ENCODE peak calls at places on chromosome 18, in five cellular contexts. Y is psoas muscle, I is kidney epithelial cell, U is IMR-90, A is PC-3. Z is an unnamed sample.
A peak's percentile ranks its signal among the peaks of the same experiment; 100 is the strongest.

GRCh38 chr18:79571221-79572092 is 108.1 kb upstream of the CTDP1 start:
- DNase-seq in Y (peak; percentile 44), U (no peak), I (no peak), A (no peak), Z (no peak)

GRCh38 chr18:34600118-34600517 is 110.0 kb upstream of the DTNA start:
- DNase-seq in Y (no peak), A (peak; percentile 47), U (peak; percentile 53), I (no peak), Z (no peak)

GRCh38 chr18:78782951-78783563 is 196.6 kb upstream of the SALL3 start:
- DNase-seq in I (no peak), U (no peak), A (no peak), Y (no peak), Z (no peak)

GRCh38 chr18:79825913-79826312 is 28.2 kb downstream of the KCNG2 start:
- DNase-seq in A (no peak), U (no peak), I (no peak), Y (no peak), Z (no peak)

GRCh38 chr18:74412106-74412880 is 44.8 kb downstream of the DIPK1C start:
- DNase-seq in U (no peak), Y (no peak), I (no peak), A (no peak), Z (no peak)

GRCh38 chr18:14086459-14087231 is 45.6 kb downstream of the ZNF519 start:
- DNase-seq in I (no peak), U (peak; percentile 37), Y (no peak), A (peak; percentile 63), Z (no peak)

GRCh38 chr18:11674119-11674518 is 14.9 kb upstream of the GNAL start:
- DNase-seq in A (no peak), Y (no peak), U (no peak), I (no peak), Z (no peak)

GRCh38 chr18:65907281-65907680 is 156.5 kb downstream of the CDH7 start:
- DNase-seq in I (no peak), A (no peak), U (no peak), Y (no peak), Z (no peak)

GRCh38 chr18:31156831-31157763 is 5.6 kb downstream of the DSC1 start:
- DNase-seq in Y (no peak), U (no peak), A (peak; percentile 74), I (peak; percentile 48), Z (no peak)

GRCh38 chr18:9260388-9261380 is 73.9 kb upstream of the TWSG1 start:
- DNase-seq in I (no peak), Y (no peak), A (no peak), U (peak; percentile 5), Z (no peak)

GRCh38 chr18:63254716-63255399 is 64.7 kb downstream of the BCL2 start:
- DNase-seq in Y (no peak), A (no peak), I (no peak), U (no peak), Z (no peak)

DNA sequence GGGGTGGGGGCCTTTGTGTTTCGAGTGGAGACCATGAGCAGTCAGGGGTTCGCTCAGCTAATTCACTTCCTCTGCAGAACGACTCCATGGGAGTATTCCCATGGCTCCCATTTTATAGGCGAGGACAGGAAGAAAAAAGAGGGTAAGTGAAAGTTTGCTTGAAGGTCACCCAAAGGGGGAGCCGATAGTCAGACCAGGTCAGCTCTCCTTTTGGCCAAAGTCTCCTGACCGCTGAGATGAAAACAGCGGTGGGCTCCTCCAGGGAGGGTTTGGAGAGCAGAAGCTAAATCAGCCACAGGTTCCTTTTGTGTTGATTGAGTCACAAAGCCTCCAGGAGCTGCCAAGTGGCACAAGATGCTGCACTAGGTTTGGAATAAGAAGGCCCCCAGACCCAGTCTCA is 34.1 kb upstream of the CTAGE1 start:
- DNase-seq in A (no peak), I (no peak), Y (no peak), U (no peak), Z (no peak)
- H3K4me3 ChIP-seq in A (no peak overlapping the region), I (no peak overlapping the region), Y (no peak overlapping the region), U (no peak overlapping the region), Z (no peak overlapping the region)

GRCh38 chr18:77130229-77131099 is 2.1 kb downstream of the MBP start:
- DNase-seq in I (no peak), Y (peak; percentile 61), A (no peak), U (no peak), Z (no peak)
- H3K27me3 ChIP-seq in I (no peaks in the 10 kb centered on the region), Y (no peaks in the 10 kb centered on the region), A (no peaks in the 10 kb centered on the region), U (peaks cover 16% of the 10 kb centered on the region), Z (no peaks in the 10 kb centered on the region)

GRCh38 chr18:22822024-22822423 is 111.1 kb upstream of the RBBP8 start:
- DNase-seq in Y (no peak), U (peak; percentile 78), A (peak; percentile 56), I (peak; percentile 67), Z (no peak)
- H3K4me3 ChIP-seq in Y (no peak overlapping the region), U (no peak overlapping the region), A (no peak overlapping the region), I (no peak overlapping the region), Z (no peak overlapping the region)

GRCh38 chr18:50559750-50560680 is at the start of gene MAPK4:
- DNase-seq in A (no peak), Y (peak; percentile 72), I (no peak), U (no peak), Z (no peak)

GRCh38 chr18:50558948-50559749 is 738 bp upstream of the MAPK4 start:
- DNase-seq in Y (no peak), U (no peak), A (no peak), I (no peak), Z (no peak)

GRCh38 chr18:50562686-50563085 is 2.8 kb downstream of the MAPK4 start:
- DNase-seq in U (no peak), A (no peak), Y (no peak), I (no peak), Z (no peak)

GRCh38 chr18:50563376-50563775 is 3.5 kb downstream of the MAPK4 start:
- DNase-seq in A (no peak), I (no peak), U (no peak), Y (no peak), Z (no peak)

GRCh38 chr18:50560681-50561629 is 1.1 kb downstream of the MAPK4 start:
- DNase-seq in Y (no peak), U (no peak), I (no peak), A (no peak), Z (no peak)
- H3K27me3 ChIP-seq in Y (no peaks in the 10 kb centered on the region), U (peaks cover 38% of the 10 kb centered on the region), I (peaks cover 44% of the 10 kb centered on the region), A (peaks cover 34% of the 10 kb centered on the region), Z (peaks cover 13% of the 10 kb centered on the region)

GRCh38 chr18:7896164-7896563 is 329.0 kb downstream of the PTPRM start:
- DNase-seq in Y (no peak), I (no peak), A (no peak), U (no peak), Z (no peak)

GRCh38 chr18:7899078-7899477 is 332.0 kb downstream of the PTPRM start:
- DNase-seq in U (no peak), I (no peak), Y (no peak), A (no peak), Z (no peak)

GRCh38 chr18:7895346-7895745 is 328.2 kb downstream of the PTPRM start:
- DNase-seq in A (no peak), I (no peak), Y (no peak), U (no peak), Z (no peak)

GRCh38 chr18:7898181-7898580 is 331.1 kb downstream of the PTPRM start:
- DNase-seq in A (peak; percentile 41), Y (no peak), I (no peak), U (no peak), Z (no peak)

DNA sequence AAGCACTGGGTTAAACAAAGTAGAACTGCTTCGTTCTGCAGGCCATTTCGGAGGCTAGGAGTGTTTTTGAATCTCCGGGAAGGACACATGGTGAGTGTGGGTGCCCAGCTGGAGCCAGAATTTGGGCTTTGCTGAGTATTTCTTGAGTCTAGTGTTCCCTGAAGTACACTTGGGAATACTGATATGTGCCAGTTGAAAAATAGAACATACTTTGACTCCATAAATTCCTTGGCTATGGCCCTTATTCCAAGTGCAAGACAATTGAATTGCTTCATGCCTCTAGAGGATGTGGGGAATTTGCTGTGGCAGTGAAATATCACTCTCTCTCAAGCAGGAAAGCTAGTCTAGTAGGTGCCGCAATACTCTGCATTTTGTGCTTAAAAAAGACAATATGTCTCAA is 330.0 kb downstream of the PTPRM start:
- DNase-seq in Y (no peak), U (no peak), A (no peak), I (no peak), Z (no peak)
- H3K4me3 ChIP-seq in Y (no peak overlapping the region), U (no peak overlapping the region), A (no peak overlapping the region), I (no peak overlapping the region), Z (no peak overlapping the region)

GRCh38 chr18:39435209-39435608 is 1869.6 kb upstream of the CELF4 start:
- DNase-seq in Y (no peak), I (no peak), A (no peak), U (no peak), Z (no peak)

GRCh38 chr18:39434223-39434622 is 1868.6 kb upstream of the CELF4 start:
- DNase-seq in A (no peak), U (no peak), I (no peak), Y (no peak), Z (no peak)

GRCh38 chr18:39441648-39442047 is 1876.0 kb upstream of the CELF4 start:
- DNase-seq in U (no peak), I (no peak), Y (no peak), A (peak; percentile 57), Z (no peak)

DNA sequence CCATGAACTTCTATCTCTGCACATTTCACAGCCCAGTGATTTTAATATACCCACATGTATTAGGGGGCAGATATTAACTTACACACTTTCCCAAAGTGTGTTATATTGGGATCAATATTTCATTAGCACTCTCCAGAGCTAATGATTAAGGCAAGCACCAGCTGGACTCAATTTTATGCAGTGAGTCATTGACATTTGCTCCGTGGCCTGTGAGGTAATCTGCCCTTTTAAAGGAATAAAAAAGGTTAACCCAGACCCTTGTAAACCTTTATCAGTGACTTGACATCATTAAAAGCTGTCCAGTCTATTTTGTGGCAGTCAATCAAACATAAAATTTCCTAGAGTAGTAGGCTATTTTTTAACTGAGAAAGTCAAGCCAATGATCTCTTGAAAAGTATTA is 1870.4 kb upstream of the CELF4 start:
- DNase-seq in I (no peak), U (no peak), Y (no peak), A (no peak), Z (no peak)
- H3K27me3 ChIP-seq in I (no peaks in the 10 kb centered on the region), U (no peaks in the 10 kb centered on the region), Y (no peaks in the 10 kb centered on the region), A (no peaks in the 10 kb centered on the region), Z (no peaks in the 10 kb centered on the region)

DNA sequence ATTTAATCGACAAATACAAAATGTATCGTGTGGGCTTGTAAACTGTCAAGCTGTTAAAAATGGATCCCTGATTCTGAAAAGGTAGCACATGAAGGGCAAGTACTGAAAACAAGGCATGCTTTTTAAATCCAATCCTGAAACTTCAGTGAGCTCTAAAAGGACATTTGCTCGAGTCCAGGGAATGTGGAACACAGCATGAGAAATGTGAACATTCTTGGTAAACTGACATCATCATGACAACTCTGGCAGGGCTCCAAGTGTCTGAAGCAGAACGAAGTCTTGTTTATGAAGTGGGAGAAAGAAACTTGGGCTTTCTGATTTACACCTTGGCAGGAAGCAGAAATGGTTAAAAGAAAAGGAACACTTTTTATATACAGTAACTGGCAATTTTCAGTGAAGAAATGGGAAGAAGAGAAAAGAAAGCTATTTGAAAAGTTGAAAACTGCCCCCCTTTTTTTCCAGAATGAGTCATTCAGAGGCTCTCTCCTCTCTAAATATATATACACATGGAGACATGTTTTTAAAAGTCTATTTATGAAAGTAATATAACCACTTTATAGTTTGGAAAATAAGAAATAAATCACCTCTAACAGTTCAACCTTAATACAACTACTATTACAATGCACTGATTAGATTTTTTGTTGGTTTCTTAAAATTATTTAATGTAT is 120.8 kb downstream of the GAREM1 start:
- DNase-seq in U (peak; percentile 97), I (peak; percentile 96), Y (no peak), A (peak; percentile 73), Z (no peak)
- H3K4me3 ChIP-seq in U (peak overlapping the region; percentile 55), I (no peak overlapping the region), Y (peak overlapping the region; percentile 30), A (peak overlapping the region; percentile 27), Z (no peak overlapping the region)

Z was measured in effector memory CD4-positive, alpha-beta T cell.